ENCODE peak calls at places on chromosomes 5 and 9, in seven cellular contexts. Z, A, E, G, J, M and P are unnamed samples. For H3K4me1, the result is how much of the 10 kb centered on the place peaks cover.

GRCh38 chr9:77417570-77417969 is 230.6 kb downstream of the GNA14 start:
- DNase-seq in Z (no peak), A (no peak), E (no peak), G (no peak), J (no peak), M (no peak), P (no peak)

GRCh38 chr5:139680368-139681111 is 32.4 kb downstream of the CXXC5 start:
- DNase-seq in Z (no peak), A (no peak), E (no peak), G (no peak), J (no peak), M (no peak), P (no peak)

GRCh38 chr9:135787317-135787716 is 85.3 kb downstream of the KCNT1 start:
- DNase-seq in Z (no peak), A (no peak), E (no peak), G (no peak), J (no peak), M (no peak), P (no peak)

GRCh38 chr5:71600783-71601182 is 13.6 kb downstream of the MCCC2 start:
- DNase-seq in Z (no peak), A (no peak), E (no peak), G (no peak), J (no peak), M (no peak), P (no peak)

GRCh38 chr9:18324928-18325327 is 149.0 kb upstream of the ADAMTSL1 start:
- DNase-seq in Z (no peak), A (no peak), E (no peak), G (no peak), J (no peak), M (no peak), P (no peak)

GRCh38 chr5:5980601-5981000 is 397.7 kb downstream of the MED10 start:
- DNase-seq in Z (no peak), A (no peak), E (no peak), G (no peak), J (no peak), M (no peak), P (no peak)

GRCh38 chr9:104494808-104495207 is 9.3 kb upstream of the OR13F1 start:
- DNase-seq in Z (no peak), A (no peak), E (no peak), G (no peak), J (no peak), M (no peak), P (no peak)

GRCh38 chr5:10400834-10401233 is 40.8 kb upstream of the ROPN1L start:
- DNase-seq in Z (no peak), A (no peak), E (no peak), G (no peak), J (no peak), M (peak), P (no peak)

GRCh38 chr5:142151436-142152382 is 43.1 kb downstream of the NDFIP1 start:
- DNase-seq in Z (peak), A (peak), E (peak), G (no peak), J (peak), M (peak), P (peak)

GRCh38 chr5:113776832-113777525 is 263.5 kb downstream of the YTHDC2 start:
- DNase-seq in Z (no peak), A (peak), E (no peak), G (no peak), J (no peak), M (no peak), P (no peak)

GRCh38 chr9:80649001-80649420 is 1040.3 kb downstream of the TLE1 start:
- DNase-seq in Z (no peak), A (no peak), E (no peak), G (peak), J (no peak), M (peak), P (no peak)

GRCh38 chr9:112168197-112168596 is 6.9 kb downstream of the SUSD1 start:
- DNase-seq in Z (no peak), A (no peak), E (no peak), G (no peak), J (no peak), M (no peak), P (peak)

GRCh38 chr5:97131139-97131710 is 11.2 kb downstream of the LIX1 start:
- DNase-seq in Z (no peak), A (no peak), E (no peak), G (no peak), J (no peak), M (no peak), P (no peak)

GRCh38 chr5:158634713-158635112 is 465.0 kb downstream of the EBF1 start:
- DNase-seq in Z (no peak), A (no peak), E (no peak), G (peak), J (no peak), M (no peak), P (no peak)

GRCh38 chr5:140725799-140726471 is 25.7 kb downstream of the ZMAT2 start:
- DNase-seq in Z (peak), A (peak), E (peak), G (peak), J (peak), M (peak), P (peak)

GRCh38 chr5:55923177-55923872 is 71.4 kb downstream of the IL6ST start:
- DNase-seq in Z (peak), A (peak), E (no peak), G (no peak), J (no peak), M (no peak), P (peak)

GRCh38 chr9:21551401-21551800 is 69.3 kb upstream of the IFNE start:
- DNase-seq in Z (no peak), A (no peak), E (no peak), G (no peak), J (no peak), M (no peak), P (peak)

DNA sequence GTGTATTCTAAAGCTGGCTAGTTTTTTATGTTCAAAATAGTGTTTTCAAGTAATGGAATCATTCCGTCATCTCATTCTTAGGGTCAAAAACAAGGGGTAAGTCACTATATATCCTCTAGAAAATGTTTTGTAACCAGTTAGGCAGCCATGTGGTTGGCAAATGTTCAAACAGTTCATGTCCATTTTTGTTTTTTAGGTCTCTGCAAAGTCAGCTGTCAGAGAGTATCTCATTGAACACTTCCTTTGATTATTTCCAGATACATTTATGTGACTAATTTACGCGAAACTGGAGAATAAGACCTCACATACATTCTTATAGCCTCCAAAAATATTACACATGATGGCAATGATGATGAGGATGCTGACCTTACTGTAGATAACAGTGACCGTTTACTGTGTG is 50.4 kb downstream of the TRIO start:
- DNase-seq in Z (no peak), A (no peak), E (no peak), G (no peak), J (no peak), M (no peak), P (no peak)
- H3K4me1 ChIP-seq in Z (under half), A (under half), E (under half), G (under half), J (under half), M (under half), P (under half)

GRCh38 chr9:73148447-73148937 is 3.2 kb upstream of the ANXA1 start:
- DNase-seq in Z (no peak), A (no peak), E (no peak), G (no peak), J (no peak), M (no peak), P (no peak)
- H3K4me1 ChIP-seq in Z (under half), A (under half), E (under half), G (under half), J (under half), M (under half), P (under half)

GRCh38 chr9:109912726-109913460 is 132.9 kb downstream of the PALM2AKAP2 start:
- DNase-seq in Z (no peak), A (peak), E (no peak), G (no peak), J (no peak), M (no peak), P (no peak)

GRCh38 chr9:109914280-109915027 is 134.5 kb downstream of the PALM2AKAP2 start:
- DNase-seq in Z (no peak), A (no peak), E (peak), G (no peak), J (no peak), M (no peak), P (no peak)

GRCh38 chr9:109912082-109912581 is 132.1 kb downstream of the PALM2AKAP2 start:
- DNase-seq in Z (no peak), A (no peak), E (no peak), G (no peak), J (no peak), M (no peak), P (no peak)

GRCh38 chr9:109910616-109911568 is 130.9 kb downstream of the PALM2AKAP2 start:
- DNase-seq in Z (no peak), A (no peak), E (no peak), G (no peak), J (no peak), M (no peak), P (peak)

DNA sequence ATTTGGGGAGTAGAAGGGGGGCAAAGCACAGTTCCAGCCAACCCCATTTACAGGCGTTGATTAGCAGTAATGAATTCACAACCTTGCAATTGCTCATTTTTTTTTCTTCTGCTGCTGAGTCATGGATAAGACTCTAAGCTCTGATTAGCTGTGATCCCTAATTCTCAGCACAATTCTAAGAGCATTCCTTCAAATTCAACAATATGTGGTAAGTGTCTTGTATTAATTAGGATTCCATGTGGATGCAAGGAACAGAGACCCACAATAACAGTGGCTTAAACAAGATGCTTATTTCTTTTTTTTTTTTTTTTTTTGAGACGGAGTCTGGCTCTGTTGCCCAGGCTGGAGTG is 133.4 kb downstream of the PALM2AKAP2 start:
- DNase-seq in Z (no peak), A (no peak), E (no peak), G (no peak), J (no peak), M (no peak), P (no peak)
- H3K4me1 ChIP-seq in Z (under half), A (under half), E (half or more), G (under half), J (under half), M (under half), P (under half)

GRCh38 chr9:130845901-130846381 is 10.9 kb downstream of the ABL1 start:
- DNase-seq in Z (no peak), A (no peak), E (no peak), G (peak), J (no peak), M (no peak), P (no peak)
- H3K4me1 ChIP-seq in Z (under half), A (half or more), E (under half), G (under half), J (under half), M (half or more), P (under half)

DNA sequence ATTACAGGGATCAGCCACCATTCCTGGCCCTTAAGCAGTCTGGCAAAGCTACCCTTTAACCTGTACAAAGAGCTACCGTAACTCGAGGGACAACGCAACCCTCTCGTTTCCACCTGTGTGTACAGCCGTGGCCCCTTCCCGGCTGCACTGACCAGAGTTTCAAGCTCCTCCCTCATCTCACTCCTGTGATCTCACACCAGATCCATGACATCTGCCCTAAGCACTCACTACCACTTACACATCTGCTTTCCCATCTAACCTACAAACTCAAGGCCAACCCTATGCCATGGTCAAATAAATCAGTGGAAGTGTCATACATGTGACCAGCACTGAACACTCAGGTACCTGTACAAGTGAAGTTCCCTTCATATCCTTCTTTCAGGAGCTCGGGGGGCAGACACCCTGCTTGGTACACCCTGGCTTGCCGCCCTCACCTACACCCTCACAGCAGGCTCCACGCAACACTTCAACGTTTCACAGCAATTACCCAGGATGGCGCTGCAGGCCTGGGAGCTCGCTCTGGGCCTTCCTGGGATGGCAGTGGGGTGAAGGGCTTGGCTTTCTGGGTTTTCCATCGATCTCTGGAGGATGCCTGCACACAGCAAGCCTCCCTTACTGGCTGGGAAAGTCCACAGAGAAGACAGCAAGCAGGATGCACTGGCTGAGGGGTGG is 61.7 kb downstream of the PRRT1B start:
- DNase-seq in Z (no peak), A (no peak), E (no peak), G (no peak), J (no peak), M (no peak), P (no peak)
- H3K4me1 ChIP-seq in Z (under half), A (under half), E (under half), G (under half), J (under half), M (under half), P (under half)

GRCh38 chr9:133057006-133057405 is 4.8 kb upstream of the CEL start:
- DNase-seq in Z (no peak), A (no peak), E (no peak), G (no peak), J (no peak), M (no peak), P (peak)

GRCh38 chr9:133057553-133057952 is 4.2 kb upstream of the CEL start:
- DNase-seq in Z (no peak), A (no peak), E (no peak), G (no peak), J (no peak), M (no peak), P (no peak)

GRCh38 chr9:133055788-133056420 is 5.9 kb upstream of the CEL start:
- DNase-seq in Z (no peak), A (no peak), E (no peak), G (no peak), J (no peak), M (no peak), P (no peak)

GRCh38 chr9:133058051-133058450 is 3.7 kb upstream of the CEL start:
- DNase-seq in Z (no peak), A (no peak), E (no peak), G (no peak), J (no peak), M (no peak), P (no peak)

GRCh38 chr9:133056533-133056932 is 5.2 kb upstream of the CEL start:
- DNase-seq in Z (no peak), A (no peak), E (no peak), G (no peak), J (no peak), M (no peak), P (peak)
- H3K4me1 ChIP-seq in Z (under half), A (under half), E (under half), G (under half), J (under half), M (under half), P (under half)

DNA sequence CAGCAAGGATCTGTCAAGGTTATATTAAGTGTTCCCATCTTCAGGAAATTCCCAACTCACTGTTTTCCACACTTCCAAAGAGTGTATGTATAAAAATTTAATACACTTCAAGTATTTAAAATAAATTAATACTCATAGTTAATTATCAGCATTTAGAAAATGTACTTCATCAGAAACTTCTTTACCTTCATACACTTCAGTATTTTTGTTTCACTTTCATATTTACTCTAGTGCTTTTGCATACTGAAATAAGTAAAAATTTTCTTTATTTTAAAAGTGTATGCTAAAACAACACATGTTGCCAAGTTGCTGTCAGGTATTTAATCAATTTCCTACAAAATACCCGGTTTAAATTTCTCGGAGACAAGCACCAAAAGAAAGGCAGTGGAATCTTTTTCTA is 16.5 kb downstream of the RICTOR start:
- DNase-seq in Z (no peak), A (no peak), E (no peak), G (no peak), J (no peak), M (no peak), P (peak)
- H3K4me1 ChIP-seq in Z (under half), A (under half), E (under half), G (under half), J (under half), M (under half), P (under half)

DNA sequence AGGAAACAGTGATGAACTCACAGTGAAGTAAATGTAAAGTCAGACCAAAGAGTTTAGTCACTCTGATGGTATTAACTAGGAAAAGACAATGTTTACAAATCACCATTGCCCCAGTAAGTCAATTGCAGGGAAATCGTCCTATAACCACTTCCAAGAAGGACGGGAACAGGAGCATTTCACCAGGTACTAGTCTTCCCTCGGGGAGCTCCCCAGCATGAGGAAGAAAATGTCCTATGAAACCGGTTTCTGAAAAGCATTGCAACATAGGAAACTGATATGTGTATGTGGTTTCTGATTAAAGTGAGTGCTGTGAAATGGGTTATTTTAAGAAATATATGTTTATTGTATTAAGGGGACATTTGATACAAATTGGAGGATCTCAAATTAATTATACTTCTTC is 626.7 kb upstream of the ADAMTS16 start:
- DNase-seq in Z (no peak), A (no peak), E (no peak), G (no peak), J (no peak), M (no peak), P (no peak)
- H3K4me1 ChIP-seq in Z (under half), A (under half), E (under half), G (under half), J (under half), M (under half), P (under half)

GRCh38 chr9:37083654-37084053 is 36.7 kb upstream of the ZCCHC7 start:
- DNase-seq in Z (no peak), A (no peak), E (no peak), G (no peak), J (no peak), M (no peak), P (no peak)
- H3K4me1 ChIP-seq in Z (under half), A (under half), E (under half), G (under half), J (under half), M (under half), P (under half)